ENCODE peak calls at places on chromosomes 1 and 21, in seven cellular contexts. H is HCT116, P is endothelial cell of umbilical vein, B is SK-N-SH, L is K562, N is HepG2, E is H1. K is an unnamed sample.

GRCh38 chr1:182806015-182806678 is 16.6 kb downstream of the NPL start:
- DNase-seq in H (peak; percentile 18), P (no peak), B (peak; percentile 16), L (peak; percentile 47), N (peak; percentile 12), E (peak; percentile 71), K (no peak)

GRCh38 chr1:167544447-167544846 is 9.1 kb downstream of the CREG1 start:
- DNase-seq in H (no peak), P (no peak), B (no peak), L (no peak), N (no peak), E (no peak), K (no peak)

GRCh38 chr1:203126866-203127671 is 457 bp upstream of the ADORA1 start:
- DNase-seq in H (no peak), P (no peak), B (no peak), L (no peak), N (no peak), E (peak; percentile 49), K (no peak)

GRCh38 chr1:31591425-31592093 is 15.2 kb downstream of the TINAGL1 start:
- DNase-seq in H (no peak), P (no peak), B (peak; percentile 20), L (no peak), N (no peak), E (peak; percentile 45), K (peak; percentile 26)

GRCh38 chr1:174276087-174276486 is 116.8 kb downstream of the RABGAP1L start:
- DNase-seq in H (no peak), P (no peak), B (no peak), L (no peak), N (no peak), E (no peak), K (no peak)

GRCh38 chr1:202297291-202297690 is 44.4 kb downstream of the UBE2T start:
- DNase-seq in H (no peak), P (no peak), B (no peak), L (no peak), N (no peak), E (no peak), K (no peak)

GRCh38 chr1:89279011-89279466 is 6.4 kb upstream of the GBP5 start:
- DNase-seq in H (no peak), P (no peak), B (no peak), L (no peak), N (no peak), E (no peak), K (no peak)

GRCh38 chr1:4653328-4653660 is 1.1 kb upstream of the AJAP1 start:
- DNase-seq in H (no peak), P (no peak), B (no peak), L (no peak), N (no peak), E (peak; percentile 59), K (no peak)

GRCh38 chr1:3678361-3679097 is 26.2 kb downstream of the TP73 start:
- DNase-seq in H (no peak), P (no peak), B (no peak), L (no peak), N (no peak), E (peak; percentile 72), K (no peak)

GRCh38 chr21:39664586-39664985 is 51.8 kb downstream of the B3GALT5 start:
- DNase-seq in H (no peak), P (no peak), B (no peak), L (no peak), N (no peak), E (no peak), K (no peak)

GRCh38 chr1:147840909-147841308 is 61.7 kb upstream of the GJA8 start:
- DNase-seq in H (peak; percentile 4), P (peak; percentile 11), B (no peak), L (peak; percentile 41), N (no peak), E (no peak), K (no peak)

GRCh38 chr1:6989506-6990159 is 204.4 kb downstream of the CAMTA1 start:
- DNase-seq in H (no peak), P (no peak), B (no peak), L (no peak), N (no peak), E (no peak), K (no peak)

DNA sequence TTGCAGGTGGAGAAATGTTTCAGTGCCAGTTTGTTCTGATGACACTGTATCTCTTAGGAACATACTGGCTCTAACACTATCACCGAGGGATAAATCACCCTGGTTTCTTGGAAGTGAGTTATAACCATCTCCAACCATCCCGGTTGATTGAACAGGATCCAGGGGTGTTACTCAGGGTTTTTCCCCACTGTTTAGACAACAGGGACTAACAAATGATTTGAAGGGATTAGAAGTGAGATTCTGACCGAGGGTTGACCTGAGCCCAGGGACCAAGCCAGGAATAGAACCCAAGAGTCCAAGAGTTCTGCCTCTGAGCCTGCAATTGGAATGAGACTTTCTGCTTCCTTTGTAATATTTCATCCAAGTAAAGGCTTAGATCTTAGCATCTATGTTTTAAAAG is 154.0 kb downstream of the DHRS3 start:
- DNase-seq in H (no peak), P (no peak), B (no peak), L (no peak), N (no peak), E (no peak), K (no peak)
- TF ChIP-seq POLR2AphosphoS5 in H (no peak), P (no peak), B (no peak), L (no peak), N (no peak), E (no peak), K (no peak)

GRCh38 chr1:924619-925323 is 1.0 kb downstream of the SAMD11 start:
- DNase-seq in H (no peak), P (peak; percentile 15), B (peak; percentile 74), L (peak; percentile 71), N (no peak), E (peak; percentile 75), K (no peak)

GRCh38 chr1:921011-921837 is 2.5 kb upstream of the SAMD11 start:
- DNase-seq in H (peak; percentile 59), P (peak; percentile 56), B (peak; percentile 92), L (peak; percentile 91), N (peak; percentile 60), E (no peak), K (no peak)

GRCh38 chr1:925532-926421 is 2.1 kb downstream of the SAMD11 start:
- DNase-seq in H (no peak), P (no peak), B (peak; percentile 82), L (peak; percentile 80), N (no peak), E (no peak), K (no peak)

GRCh38 chr1:923991-924618 is 382 bp downstream of the SAMD11 start:
- DNase-seq in H (no peak), P (no peak), B (peak; percentile 67), L (peak; percentile 50), N (no peak), E (no peak), K (no peak)

DNA sequence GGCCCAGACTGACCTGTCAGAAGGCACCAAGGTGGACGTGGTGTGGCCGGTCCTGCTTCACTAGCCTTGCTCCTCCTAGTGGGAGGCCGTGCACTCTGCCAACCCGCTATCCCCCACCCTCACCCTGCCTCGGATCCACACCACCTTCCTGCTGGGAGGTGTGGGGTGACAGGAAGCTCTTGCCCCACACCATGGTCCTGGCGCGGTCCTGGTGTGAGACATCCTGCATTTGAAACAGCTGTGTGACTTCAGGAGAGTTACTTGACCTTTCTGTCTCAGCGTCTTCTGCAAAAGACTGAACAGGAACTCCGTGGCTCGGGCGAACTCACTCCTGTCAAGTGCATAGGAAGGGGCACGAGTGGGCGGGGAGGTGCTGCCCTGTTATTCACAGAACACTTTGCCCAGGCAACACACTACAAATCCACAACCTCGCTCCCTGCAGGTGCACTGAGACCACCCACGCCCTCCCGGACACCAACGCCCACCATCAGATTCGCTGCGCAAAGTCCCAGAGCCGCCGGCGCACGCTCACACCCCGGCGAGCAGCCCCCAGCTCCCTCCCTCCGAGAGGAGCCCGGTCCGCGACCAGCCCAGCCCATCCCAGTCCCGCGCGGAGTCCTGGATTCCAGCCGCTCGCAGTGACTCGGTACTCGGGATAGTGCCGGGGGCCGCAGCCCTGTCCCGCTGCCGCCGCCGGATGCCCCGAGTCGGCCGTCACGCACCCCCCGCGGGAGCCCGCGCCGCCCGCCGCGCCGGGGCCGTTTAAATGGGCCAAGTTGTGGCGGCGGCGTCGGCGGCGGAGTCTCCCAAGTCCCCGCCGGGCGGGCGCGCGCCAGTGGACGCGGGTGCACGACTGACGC is at the start of gene SAMD11:
- DNase-seq in H (peak; percentile 54), P (peak; percentile 53), B (peak; percentile 85), L (peak; percentile 82), N (peak; percentile 40), E (peak; percentile 80), K (no peak)
- H3K9ac ChIP-seq in H (peak within 1 kb of the TSS; percentile 45), P (no peak within 1 kb of the TSS), B (no peak within 1 kb of the TSS), L (no peak within 1 kb of the TSS), N (no peak within 1 kb of the TSS), E (no peak within 1 kb of the TSS), K (peak within 1 kb of the TSS; percentile 89)

GRCh38 chr1:221435510-221435909 is 306.4 kb downstream of the DUSP10 start:
- DNase-seq in H (peak; percentile 46), P (peak; percentile 75), B (peak; percentile 58), L (peak; percentile 58), N (peak; percentile 17), E (no peak), K (peak; percentile 16)
- TF ChIP-seq POLR2AphosphoS5 in H (no peak), P (no peak), B (no peak), L (no peak), N (no peak), E (no peak), K (no peak)

GRCh38 chr1:204829133-204829532 is 41.5 kb upstream of the NFASC start:
- DNase-seq in H (no peak), P (no peak), B (no peak), L (no peak), N (no peak), E (peak; percentile 57), K (no peak)
- H3K9ac ChIP-seq in H (no peak overlapping the region), P (no peak overlapping the region), B (no peak overlapping the region), L (no peak overlapping the region), N (no peak overlapping the region), E (no peak overlapping the region), K (no peak overlapping the region)

GRCh38 chr1:154350383-154350782 is 25.1 kb downstream of the ATP8B2 start:
- DNase-seq in H (no peak), P (no peak), B (no peak), L (no peak), N (no peak), E (no peak), K (no peak)

GRCh38 chr1:154353460-154353904 is 28.2 kb downstream of the ATP8B2 start:
- DNase-seq in H (peak; percentile 26), P (peak; percentile 65), B (no peak), L (peak; percentile 73), N (peak; percentile 65), E (no peak), K (no peak)

GRCh38 chr1:154352245-154352580 is 26.9 kb downstream of the ATP8B2 start:
- DNase-seq in H (no peak), P (no peak), B (peak; percentile 25), L (no peak), N (no peak), E (no peak), K (no peak)

GRCh38 chr1:154352581-154353459 is 27.5 kb downstream of the ATP8B2 start:
- DNase-seq in H (no peak), P (peak; percentile 56), B (peak; percentile 63), L (peak; percentile 62), N (no peak), E (peak; percentile 76), K (no peak)

GRCh38 chr1:154351363-154352068 is 26.2 kb downstream of the ATP8B2 start:
- DNase-seq in H (no peak), P (no peak), B (no peak), L (no peak), N (peak; percentile 63), E (no peak), K (no peak)
- TF ChIP-seq POLR2AphosphoS5 in H (no peak), P (no peak), B (no peak), L (no peak), N (no peak), E (no peak), K (no peak)

K was measured in SK-N-MC.